ENCODE peak calls at places on chromosome X, in seven cellular contexts. One of them, this sample, is unnamed.

GRCh38 chrX:50075630-50076349 is 125.0 kb downstream of the AKAP4 start:
- DNase-seq in fibroblast of lung: no peak
- DNase-seq in foreskin fibroblast: no peak
- DNase-seq in activated CD8-positive, alpha-beta T cell treated with anti-CD3 and anti-CD28 coated beads for 36 hours: no peak
- DNase-seq in GM20000: no peak
- DNase-seq in lower lobe of right lung: no peak
- DNase-seq in MCF 10A: no peak
- DNase-seq in this sample: no peak

GRCh38 chrX:22760513-22761057 is 239.2 kb upstream of the DDX53 start:
- DNase-seq in foreskin fibroblast: no peak
- DNase-seq in lower lobe of right lung: no peak
- DNase-seq in fibroblast of lung: no peak
- DNase-seq in activated CD8-positive, alpha-beta T cell treated with anti-CD3 and anti-CD28 coated beads for 36 hours: no peak
- DNase-seq in MCF 10A: no peak
- DNase-seq in GM20000: no peak
- DNase-seq in this sample: no peak

GRCh38 chrX:74325130-74326059 is 21.4 kb downstream of the ZCCHC13 start:
- DNase-seq in fibroblast of lung: no peak
- DNase-seq in foreskin fibroblast: no peak
- DNase-seq in lower lobe of right lung: no peak
- DNase-seq in MCF 10A: no peak
- DNase-seq in activated CD8-positive, alpha-beta T cell treated with anti-CD3 and anti-CD28 coated beads for 36 hours: peak; percentile 13
- DNase-seq in GM20000: no peak
- DNase-seq in this sample: no peak

GRCh38 chrX:96655947-96656623 is 28.6 kb upstream of the DIAPH2 start:
- DNase-seq in MCF 10A: no peak
- DNase-seq in fibroblast of lung: no peak
- DNase-seq in lower lobe of right lung: no peak
- DNase-seq in activated CD8-positive, alpha-beta T cell treated with anti-CD3 and anti-CD28 coated beads for 36 hours: no peak
- DNase-seq in foreskin fibroblast: no peak
- DNase-seq in GM20000: no peak
- DNase-seq in this sample: no peak

GRCh38 chrX:41909068-41909467 is 14.3 kb downstream of the CASK start:
- DNase-seq in MCF 10A: no peak
- DNase-seq in foreskin fibroblast: no peak
- DNase-seq in lower lobe of right lung: no peak
- DNase-seq in GM20000: no peak
- DNase-seq in activated CD8-positive, alpha-beta T cell treated with anti-CD3 and anti-CD28 coated beads for 36 hours: peak; percentile 38
- DNase-seq in fibroblast of lung: no peak
- DNase-seq in this sample: no peak

GRCh38 chrX:10022580-10023245 is 55.6 kb downstream of the CLDN34 start:
- DNase-seq in activated CD8-positive, alpha-beta T cell treated with anti-CD3 and anti-CD28 coated beads for 36 hours: no peak
- DNase-seq in lower lobe of right lung: no peak
- DNase-seq in fibroblast of lung: peak; percentile 61
- DNase-seq in GM20000: no peak
- DNase-seq in foreskin fibroblast: peak; percentile 56
- DNase-seq in MCF 10A: peak; percentile 73
- DNase-seq in this sample: no peak

GRCh38 chrX:153867139-153867538 is 18.8 kb downstream of the L1CAM start:
- DNase-seq in activated CD8-positive, alpha-beta T cell treated with anti-CD3 and anti-CD28 coated beads for 36 hours: no peak
- DNase-seq in GM20000: no peak
- DNase-seq in foreskin fibroblast: no peak
- DNase-seq in fibroblast of lung: no peak
- DNase-seq in lower lobe of right lung: no peak
- DNase-seq in MCF 10A: no peak
- DNase-seq in this sample: no peak

GRCh38 chrX:120790118-120790517 is 85.5 kb downstream of the CT47B1 start:
- DNase-seq in GM20000: peak; percentile 32
- DNase-seq in activated CD8-positive, alpha-beta T cell treated with anti-CD3 and anti-CD28 coated beads for 36 hours: peak; percentile 5
- DNase-seq in foreskin fibroblast: peak; percentile 84
- DNase-seq in MCF 10A: peak; percentile 82
- DNase-seq in fibroblast of lung: peak; percentile 82
- DNase-seq in lower lobe of right lung: no peak
- DNase-seq in this sample: no peak

GRCh38 chrX:331772-332495 is 13.3 kb upstream of the GTPBP6 start:
- DNase-seq in MCF 10A: no peak
- DNase-seq in GM20000: no peak
- DNase-seq in foreskin fibroblast: no peak
- DNase-seq in lower lobe of right lung: peak; percentile 43
- DNase-seq in activated CD8-positive, alpha-beta T cell treated with anti-CD3 and anti-CD28 coated beads for 36 hours: no peak
- DNase-seq in fibroblast of lung: no peak
- DNase-seq in this sample: peak; percentile 81

GRCh38 chrX:51334276-51334675 is 1.7 kb downstream of the NUDT10 start:
- DNase-seq in lower lobe of right lung: no peak
- DNase-seq in MCF 10A: no peak
- DNase-seq in foreskin fibroblast: no peak
- DNase-seq in fibroblast of lung: peak; percentile 3
- DNase-seq in GM20000: no peak
- DNase-seq in activated CD8-positive, alpha-beta T cell treated with anti-CD3 and anti-CD28 coated beads for 36 hours: no peak
- DNase-seq in this sample: no peak

GRCh38 chrX:13152511-13152868 is 108.1 kb upstream of the FAM9C start:
- DNase-seq in foreskin fibroblast: no peak
- DNase-seq in GM20000: no peak
- DNase-seq in MCF 10A: no peak
- DNase-seq in fibroblast of lung: no peak
- DNase-seq in activated CD8-positive, alpha-beta T cell treated with anti-CD3 and anti-CD28 coated beads for 36 hours: no peak
- DNase-seq in lower lobe of right lung: no peak
- DNase-seq in this sample: no peak

GRCh38 chrX:119871245-119871598 is 311 bp downstream of the RNF113A start:
- DNase-seq in activated CD8-positive, alpha-beta T cell treated with anti-CD3 and anti-CD28 coated beads for 36 hours: no peak
- DNase-seq in MCF 10A: peak; percentile 25
- DNase-seq in lower lobe of right lung: peak; percentile 46
- DNase-seq in fibroblast of lung: peak; percentile 9
- DNase-seq in foreskin fibroblast: no peak
- DNase-seq in GM20000: no peak
- DNase-seq in this sample: no peak

GRCh38 chrX:105882581-105883275 is 60.4 kb downstream of the NRK start:
- DNase-seq in lower lobe of right lung: no peak
- DNase-seq in GM20000: no peak
- DNase-seq in foreskin fibroblast: peak; percentile 36
- DNase-seq in fibroblast of lung: peak; percentile 44
- DNase-seq in MCF 10A: peak; percentile 26
- DNase-seq in activated CD8-positive, alpha-beta T cell treated with anti-CD3 and anti-CD28 coated beads for 36 hours: no peak
- DNase-seq in this sample: no peak

GRCh38 chrX:125395626-125396025 is 76.0 kb downstream of the TEX13C start:
- DNase-seq in lower lobe of right lung: no peak
- DNase-seq in foreskin fibroblast: no peak
- DNase-seq in GM20000: no peak
- DNase-seq in MCF 10A: no peak
- DNase-seq in fibroblast of lung: no peak
- DNase-seq in activated CD8-positive, alpha-beta T cell treated with anti-CD3 and anti-CD28 coated beads for 36 hours: no peak
- DNase-seq in this sample: no peak

GRCh38 chrX:24214568-24214967 is 65.0 kb downstream of the ZFX start:
- DNase-seq in GM20000: no peak
- DNase-seq in fibroblast of lung: no peak
- DNase-seq in foreskin fibroblast: no peak
- DNase-seq in activated CD8-positive, alpha-beta T cell treated with anti-CD3 and anti-CD28 coated beads for 36 hours: no peak
- DNase-seq in lower lobe of right lung: no peak
- DNase-seq in MCF 10A: no peak
- DNase-seq in this sample: no peak

GRCh38 chrX:52425710-52426245 is 57.0 kb downstream of the XAGE2 start:
- DNase-seq in lower lobe of right lung: no peak
- DNase-seq in activated CD8-positive, alpha-beta T cell treated with anti-CD3 and anti-CD28 coated beads for 36 hours: no peak
- DNase-seq in MCF 10A: peak; percentile 18
- DNase-seq in foreskin fibroblast: peak; percentile 49
- DNase-seq in fibroblast of lung: peak; percentile 24
- DNase-seq in GM20000: no peak
- DNase-seq in this sample: no peak

DNA sequence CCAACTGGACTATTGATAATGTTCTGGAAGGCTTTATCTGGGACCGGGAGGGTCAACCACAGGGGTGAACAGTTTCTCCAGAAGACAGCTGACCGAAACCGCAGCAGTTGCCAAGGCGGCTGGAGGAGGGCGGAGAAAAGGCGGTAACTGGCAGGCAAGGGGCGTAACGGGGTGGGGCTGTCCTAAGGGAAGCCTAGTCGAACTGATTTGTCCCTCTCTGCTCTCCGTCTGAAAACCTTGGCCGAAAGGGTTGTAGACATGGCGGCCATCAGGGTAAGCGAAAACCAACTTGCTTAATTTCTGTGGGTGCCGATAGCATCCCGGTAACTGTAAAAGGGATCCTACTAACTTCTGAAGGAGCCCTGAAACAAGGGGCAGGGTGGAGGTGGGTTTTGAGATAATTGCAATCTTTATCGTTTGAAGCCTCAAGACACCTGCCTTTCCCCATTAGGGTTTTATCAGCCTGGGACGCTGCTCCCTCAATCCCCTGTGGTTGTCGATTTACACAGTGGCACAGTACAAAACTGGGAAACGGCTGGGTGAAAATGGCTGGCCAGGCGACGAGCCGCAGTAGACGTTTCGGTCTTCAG is at the start of gene APOOL:
- DNase-seq in lower lobe of right lung: peak; percentile 90
- DNase-seq in activated CD8-positive, alpha-beta T cell treated with anti-CD3 and anti-CD28 coated beads for 36 hours: peak; percentile 87
- DNase-seq in foreskin fibroblast: peak; percentile 92
- DNase-seq in fibroblast of lung: peak; percentile 90
- DNase-seq in GM20000: peak; percentile 71
- DNase-seq in MCF 10A: peak; percentile 89
- DNase-seq in this sample: no peak
- TF ChIP-seq CTCF in lower lobe of right lung: no peak
- TF ChIP-seq CTCF in activated CD8-positive, alpha-beta T cell treated with anti-CD3 and anti-CD28 coated beads for 36 hours: no peak
- TF ChIP-seq CTCF in foreskin fibroblast: no peak
- TF ChIP-seq CTCF in fibroblast of lung: no peak
- TF ChIP-seq CTCF in GM20000: no peak
- TF ChIP-seq CTCF in MCF 10A: no peak
- TF ChIP-seq CTCF in this sample: no peak

DNA sequence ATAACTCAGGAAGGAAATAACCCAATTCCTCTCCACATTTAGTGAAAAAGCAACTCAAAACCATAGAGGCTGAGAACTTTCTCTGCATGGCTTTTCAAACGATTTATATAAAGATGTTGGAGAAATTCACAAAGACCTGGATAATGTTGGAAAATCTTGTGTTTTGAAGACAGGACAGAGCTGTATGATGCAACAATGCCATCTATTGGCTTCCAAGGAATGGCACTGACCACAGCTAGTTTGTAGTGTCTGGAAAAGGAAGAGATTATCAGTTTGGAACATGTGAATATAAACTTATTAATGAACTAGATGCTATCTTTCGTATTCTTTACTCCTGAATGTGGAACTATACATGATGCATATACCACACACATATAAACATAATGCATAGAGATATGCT is 503.6 kb downstream of the IL1RAPL1 start:
- DNase-seq in fibroblast of lung: peak; percentile 44
- DNase-seq in foreskin fibroblast: peak; percentile 2
- DNase-seq in activated CD8-positive, alpha-beta T cell treated with anti-CD3 and anti-CD28 coated beads for 36 hours: no peak
- DNase-seq in GM20000: no peak
- DNase-seq in lower lobe of right lung: no peak
- DNase-seq in MCF 10A: peak; percentile 39
- DNase-seq in this sample: no peak
- TF ChIP-seq CTCF in fibroblast of lung: peak; percentile 17
- TF ChIP-seq CTCF in foreskin fibroblast: no peak
- TF ChIP-seq CTCF in activated CD8-positive, alpha-beta T cell treated with anti-CD3 and anti-CD28 coated beads for 36 hours: no peak
- TF ChIP-seq CTCF in GM20000: no peak
- TF ChIP-seq CTCF in lower lobe of right lung: no peak
- TF ChIP-seq CTCF in MCF 10A: peak; percentile 20
- TF ChIP-seq CTCF in this sample: peak; percentile 40

GRCh38 chrX:64204701-64205440 is 637 bp downstream of the AMER1 start:
- DNase-seq in MCF 10A: peak; percentile 34
- DNase-seq in activated CD8-positive, alpha-beta T cell treated with anti-CD3 and anti-CD28 coated beads for 36 hours: peak; percentile 28
- DNase-seq in fibroblast of lung: peak; percentile 36
- DNase-seq in foreskin fibroblast: peak; percentile 77
- DNase-seq in lower lobe of right lung: peak; percentile 54
- DNase-seq in GM20000: peak; percentile 55
- DNase-seq in this sample: no peak

GRCh38 chrX:64206556-64207162 is 1.2 kb upstream of the AMER1 start:
- DNase-seq in GM20000: no peak
- DNase-seq in lower lobe of right lung: peak; percentile 41
- DNase-seq in MCF 10A: no peak
- DNase-seq in fibroblast of lung: peak; percentile 70
- DNase-seq in activated CD8-positive, alpha-beta T cell treated with anti-CD3 and anti-CD28 coated beads for 36 hours: peak; percentile 2
- DNase-seq in foreskin fibroblast: peak; percentile 8
- DNase-seq in this sample: no peak

GRCh38 chrX:64205441-64205734 is at the start of gene AMER1:
- DNase-seq in lower lobe of right lung: no peak
- DNase-seq in GM20000: no peak
- DNase-seq in foreskin fibroblast: no peak
- DNase-seq in MCF 10A: no peak
- DNase-seq in activated CD8-positive, alpha-beta T cell treated with anti-CD3 and anti-CD28 coated beads for 36 hours: no peak
- DNase-seq in fibroblast of lung: no peak
- DNase-seq in this sample: no peak

GRCh38 chrX:64204252-64204651 is 1.3 kb downstream of the AMER1 start:
- DNase-seq in foreskin fibroblast: peak; percentile 36
- DNase-seq in fibroblast of lung: peak; percentile 8
- DNase-seq in lower lobe of right lung: peak; percentile 45
- DNase-seq in activated CD8-positive, alpha-beta T cell treated with anti-CD3 and anti-CD28 coated beads for 36 hours: no peak
- DNase-seq in MCF 10A: no peak
- DNase-seq in GM20000: no peak
- DNase-seq in this sample: no peak

DNA sequence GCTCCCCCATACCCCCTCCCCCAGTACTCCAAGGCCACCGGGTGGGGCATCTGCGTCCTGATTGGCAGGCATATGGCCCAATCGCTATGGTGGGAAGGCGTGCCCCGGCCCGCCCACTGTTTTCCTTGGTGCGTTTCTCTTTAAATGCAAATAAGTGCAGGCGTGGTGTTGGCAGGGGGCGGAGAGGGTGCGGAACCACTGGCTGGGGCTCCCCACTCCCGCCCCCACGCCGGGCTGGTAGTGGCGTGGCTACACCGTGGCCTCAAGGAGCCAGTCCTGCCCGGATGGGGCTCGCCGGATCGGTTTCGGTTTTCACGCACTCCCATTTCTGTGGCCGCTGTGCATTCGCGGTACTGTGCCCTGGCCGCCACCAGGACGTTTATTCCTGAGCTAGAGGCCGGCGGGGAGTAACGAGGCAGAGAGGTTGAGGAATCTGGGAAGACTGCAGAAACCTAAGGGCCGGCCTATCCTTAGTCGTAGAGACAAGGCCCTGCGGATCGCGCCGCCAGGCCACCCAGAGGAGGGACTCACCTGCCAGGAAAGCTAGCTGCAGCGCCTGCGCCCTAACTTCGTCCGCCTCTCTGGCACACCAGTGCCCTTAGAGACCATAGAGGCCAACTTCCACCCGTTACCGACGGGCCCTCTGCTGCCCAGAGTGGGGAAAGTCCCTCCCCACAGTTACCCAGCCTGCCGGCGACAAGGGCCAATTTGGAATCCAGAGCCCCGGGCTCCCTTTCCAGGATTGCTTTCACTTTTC is 405 bp upstream of the AMER1 start:
- DNase-seq in activated CD8-positive, alpha-beta T cell treated with anti-CD3 and anti-CD28 coated beads for 36 hours: peak; percentile 91
- DNase-seq in lower lobe of right lung: peak; percentile 94
- DNase-seq in MCF 10A: peak; percentile 90
- DNase-seq in foreskin fibroblast: peak; percentile 94
- DNase-seq in GM20000: peak; percentile 92
- DNase-seq in fibroblast of lung: peak; percentile 90
- DNase-seq in this sample: peak; percentile 96
- TF ChIP-seq CTCF in activated CD8-positive, alpha-beta T cell treated with anti-CD3 and anti-CD28 coated beads for 36 hours: no peak
- TF ChIP-seq CTCF in lower lobe of right lung: peak; percentile 14
- TF ChIP-seq CTCF in MCF 10A: no peak
- TF ChIP-seq CTCF in foreskin fibroblast: no peak
- TF ChIP-seq CTCF in GM20000: no peak
- TF ChIP-seq CTCF in fibroblast of lung: no peak
- TF ChIP-seq CTCF in this sample: peak; percentile 60

DNA sequence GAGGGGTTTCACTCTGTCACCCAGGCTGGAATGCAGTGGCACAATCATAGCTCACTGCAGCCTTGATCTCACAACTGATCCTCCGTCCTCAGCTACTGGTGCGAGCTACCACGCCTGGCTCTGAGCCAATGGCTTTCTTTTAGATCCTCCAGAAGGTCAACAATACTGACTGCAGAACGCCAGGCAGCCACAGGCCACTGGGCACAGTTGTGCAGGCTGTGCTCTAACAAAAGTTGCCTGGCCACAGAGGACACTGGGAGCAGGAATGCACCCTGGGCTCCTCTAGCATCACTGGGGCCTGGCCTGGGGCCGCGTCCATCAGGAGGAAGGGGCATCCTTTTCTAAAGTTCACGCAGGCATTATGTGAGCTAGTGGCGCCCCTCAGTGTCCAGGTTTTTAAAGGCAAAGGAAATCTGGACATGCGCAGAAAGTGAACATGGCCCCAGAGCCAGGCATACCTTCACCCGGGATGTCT is 14.9 kb upstream of the PORCN start:
- DNase-seq in MCF 10A: peak; percentile 57
- DNase-seq in fibroblast of lung: peak; percentile 50
- DNase-seq in foreskin fibroblast: peak; percentile 60
- DNase-seq in lower lobe of right lung: no peak
- DNase-seq in activated CD8-positive, alpha-beta T cell treated with anti-CD3 and anti-CD28 coated beads for 36 hours: peak; percentile 41
- DNase-seq in GM20000: no peak
- DNase-seq in this sample: peak; percentile 32
- TF ChIP-seq CTCF in MCF 10A: peak; percentile 33
- TF ChIP-seq CTCF in fibroblast of lung: peak; percentile 36
- TF ChIP-seq CTCF in foreskin fibroblast: no peak
- TF ChIP-seq CTCF in lower lobe of right lung: no peak
- TF ChIP-seq CTCF in activated CD8-positive, alpha-beta T cell treated with anti-CD3 and anti-CD28 coated beads for 36 hours: no peak
- TF ChIP-seq CTCF in GM20000: no peak
- TF ChIP-seq CTCF in this sample: peak; percentile 75

This sample was measured in chondrocyte.